ENCODE peak calls at places on chromosome 18, in four cellular contexts. N, J, B and Q are unnamed samples.

GRCh38 chr18:48342588-48342987 is 66.6 kb downstream of the ZBTB7C start:
- DNase-seq in N (no peak), J (no peak), B (no peak), Q (no peak)

GRCh38 chr18:58776084-58776483 is 88.6 kb upstream of the ZNF532 start:
- DNase-seq in B (no peak), J (no peak), N (no peak), Q (peak)

GRCh38 chr18:9417081-9417841 is 58.1 kb upstream of the RALBP1 start:
- DNase-seq in B (no peak), J (peak), N (no peak), Q (no peak)

GRCh38 chr18:54983041-54983686 is 23.9 kb upstream of the CCDC68 start:
- DNase-seq in N (peak), B (no peak), J (peak), Q (peak)

GRCh38 chr18:22913861-22914260 is 19.3 kb upstream of the RBBP8 start:
- DNase-seq in N (no peak), B (no peak), J (no peak), Q (no peak)

GRCh38 chr18:2402084-2402483 is 169.2 kb downstream of the METTL4 start:
- DNase-seq in B (no peak), N (no peak), J (no peak), Q (no peak)

GRCh38 chr18:39751926-39752325 is 2186.3 kb upstream of the CELF4 start:
- DNase-seq in N (no peak), J (no peak), B (no peak), Q (no peak)

GRCh38 chr18:26386002-26386401 is 159.8 kb downstream of the TAF4B start:
- DNase-seq in J (peak), N (no peak), B (no peak), Q (peak)

GRCh38 chr18:36771246-36771645 is 57.6 kb downstream of the TPGS2 start:
- DNase-seq in J (no peak), N (no peak), B (no peak), Q (no peak)

GRCh38 chr18:36772339-36772738 is 56.5 kb downstream of the TPGS2 start:
- DNase-seq in B (no peak), N (no peak), J (no peak), Q (no peak)

GRCh38 chr18:49618741-49619392 is 57.0 kb downstream of the LIPG start:
- DNase-seq in J (no peak), B (no peak), N (no peak), Q (no peak)

GRCh38 chr18:48312066-48312465 is 97.1 kb downstream of the ZBTB7C start:
- DNase-seq in J (no peak), N (no peak), B (no peak), Q (no peak)

GRCh38 chr18:48031011-48031480 is 100.6 kb upstream of the SMAD2 start:
- DNase-seq in N (peak), J (peak), B (peak), Q (peak)

GRCh38 chr18:36829362-36830140 is 624 bp downstream of the KIAA1328 start:
- DNase-seq in J (no peak), N (peak), B (no peak), Q (no peak)

GRCh38 chr18:45517181-45517741 is 98.0 kb upstream of the SLC14A2 start:
- DNase-seq in J (no peak), N (no peak), B (peak), Q (no peak)

GRCh38 chr18:49225160-49225559 is 235.3 kb downstream of the DYM start:
- DNase-seq in B (no peak), N (no peak), J (no peak), Q (no peak)

GRCh38 chr18:21257383-21257782 is 15.4 kb downstream of the GREB1L start:
- DNase-seq in N (no peak), B (no peak), J (no peak), Q (no peak)

GRCh38 chr18:68519341-68519740 is 195.6 kb downstream of the TMX3 start:
- DNase-seq in B (no peak), J (no peak), N (no peak), Q (no peak)

GRCh38 chr18:79889569-79889968 is 61.9 kb downstream of the SLC66A2 start:
- DNase-seq in B (no peak), J (no peak), N (no peak), Q (no peak)

GRCh38 chr18:13800505-13801259 is 23.3 kb upstream of the MC5R start:
- DNase-seq in J (no peak), N (peak), B (peak), Q (peak)

GRCh38 chr18:31099490-31100230 is 2.6 kb downstream of the DSC2 start:
- DNase-seq in J (no peak), B (no peak), N (no peak), Q (no peak)

GRCh38 chr18:22822024-22822423 is 111.1 kb upstream of the RBBP8 start:
- DNase-seq in J (peak), B (no peak), N (no peak), Q (peak)